ENCODE peak calls at places on chromosomes 5 and 9, in eight cellular contexts. One of them, this sample, is unnamed.
A peak's percentile ranks its signal among the peaks of the same experiment; 100 is the strongest.

GRCh38 chr5:36177715-36178556 is 26.0 kb downstream of the SKP2 start:
- DNase-seq in Peyer's patch: no peak
- DNase-seq in uterus: no peak
- DNase-seq in IMR-90: peak; percentile 65
- DNase-seq in spleen: no peak
- DNase-seq in CD8-positive, alpha-beta T cell: no peak
- DNase-seq in left lung: no peak
- DNase-seq in stomach: no peak
- DNase-seq in this sample: peak; percentile 67

GRCh38 chr5:148014276-148014675 is 49.5 kb upstream of the SPINK5 start:
- DNase-seq in CD8-positive, alpha-beta T cell: no peak
- DNase-seq in uterus: no peak
- DNase-seq in Peyer's patch: no peak
- DNase-seq in IMR-90: no peak
- DNase-seq in left lung: no peak
- DNase-seq in spleen: no peak
- DNase-seq in stomach: no peak
- DNase-seq in this sample: no peak

GRCh38 chr9:79403495-79403894 is 168.3 kb upstream of the TLE4 start:
- DNase-seq in uterus: no peak
- DNase-seq in CD8-positive, alpha-beta T cell: no peak
- DNase-seq in stomach: no peak
- DNase-seq in spleen: no peak
- DNase-seq in IMR-90: no peak
- DNase-seq in Peyer's patch: no peak
- DNase-seq in left lung: no peak
- DNase-seq in this sample: no peak

GRCh38 chr9:91915524-91916266 is 34.3 kb downstream of the ROR2 start:
- DNase-seq in IMR-90: no peak
- DNase-seq in CD8-positive, alpha-beta T cell: no peak
- DNase-seq in spleen: no peak
- DNase-seq in stomach: no peak
- DNase-seq in Peyer's patch: no peak
- DNase-seq in left lung: no peak
- DNase-seq in uterus: no peak
- DNase-seq in this sample: no peak

GRCh38 chr9:35679091-35679490 is 5.4 kb downstream of the CA9 start:
- DNase-seq in left lung: no peak
- DNase-seq in spleen: peak; percentile 46
- DNase-seq in stomach: no peak
- DNase-seq in uterus: no peak
- DNase-seq in CD8-positive, alpha-beta T cell: no peak
- DNase-seq in IMR-90: no peak
- DNase-seq in Peyer's patch: no peak
- DNase-seq in this sample: no peak

GRCh38 chr9:77215874-77216273 is 38.5 kb downstream of the VPS13A start:
- DNase-seq in CD8-positive, alpha-beta T cell: no peak
- DNase-seq in IMR-90: peak; percentile 55
- DNase-seq in Peyer's patch: no peak
- DNase-seq in left lung: no peak
- DNase-seq in uterus: no peak
- DNase-seq in stomach: no peak
- DNase-seq in spleen: no peak
- DNase-seq in this sample: peak; percentile 40

GRCh38 chr9:123157216-123157615 is 111.2 kb downstream of the STRBP start:
- DNase-seq in spleen: no peak
- DNase-seq in IMR-90: peak; percentile 50
- DNase-seq in CD8-positive, alpha-beta T cell: no peak
- DNase-seq in left lung: no peak
- DNase-seq in stomach: no peak
- DNase-seq in Peyer's patch: no peak
- DNase-seq in uterus: no peak
- DNase-seq in this sample: peak; percentile 50

GRCh38 chr9:37241340-37241739 is 121.0 kb downstream of the ZCCHC7 start:
- DNase-seq in IMR-90: no peak
- DNase-seq in left lung: no peak
- DNase-seq in spleen: no peak
- DNase-seq in stomach: no peak
- DNase-seq in Peyer's patch: no peak
- DNase-seq in CD8-positive, alpha-beta T cell: no peak
- DNase-seq in uterus: no peak
- DNase-seq in this sample: no peak

GRCh38 chr5:38445374-38446028 is 110.9 kb downstream of the LIFR start:
- DNase-seq in uterus: peak; percentile 48
- DNase-seq in stomach: no peak
- DNase-seq in spleen: no peak
- DNase-seq in IMR-90: no peak
- DNase-seq in left lung: no peak
- DNase-seq in CD8-positive, alpha-beta T cell: no peak
- DNase-seq in Peyer's patch: no peak
- DNase-seq in this sample: peak; percentile 62

GRCh38 chr9:109182940-109183798 is 16.1 kb upstream of the FRRS1L start:
- DNase-seq in spleen: no peak
- DNase-seq in Peyer's patch: no peak
- DNase-seq in CD8-positive, alpha-beta T cell: no peak
- DNase-seq in stomach: peak; percentile 57
- DNase-seq in IMR-90: peak; percentile 15
- DNase-seq in uterus: no peak
- DNase-seq in left lung: no peak
- DNase-seq in this sample: peak; percentile 33

GRCh38 chr5:6195711-6196358 is 182.5 kb downstream of the MED10 start:
- DNase-seq in spleen: no peak
- DNase-seq in stomach: no peak
- DNase-seq in IMR-90: no peak
- DNase-seq in left lung: no peak
- DNase-seq in uterus: no peak
- DNase-seq in CD8-positive, alpha-beta T cell: no peak
- DNase-seq in Peyer's patch: no peak
- DNase-seq in this sample: no peak

GRCh38 chr9:110217656-110218099 is 9.7 kb upstream of the C9orf152 start:
- DNase-seq in CD8-positive, alpha-beta T cell: no peak
- DNase-seq in Peyer's patch: no peak
- DNase-seq in spleen: no peak
- DNase-seq in uterus: no peak
- DNase-seq in IMR-90: peak; percentile 63
- DNase-seq in left lung: no peak
- DNase-seq in stomach: no peak
- DNase-seq in this sample: peak; percentile 76

GRCh38 chr9:72443855-72444254 is 77.6 kb upstream of the TMC1 start:
- DNase-seq in IMR-90: no peak
- DNase-seq in uterus: no peak
- DNase-seq in left lung: no peak
- DNase-seq in stomach: no peak
- DNase-seq in CD8-positive, alpha-beta T cell: no peak
- DNase-seq in Peyer's patch: no peak
- DNase-seq in spleen: no peak
- DNase-seq in this sample: no peak

GRCh38 chr5:117638581-117638980 is 1064.0 kb upstream of the SEMA6A start:
- DNase-seq in IMR-90: no peak
- DNase-seq in stomach: no peak
- DNase-seq in Peyer's patch: no peak
- DNase-seq in spleen: no peak
- DNase-seq in CD8-positive, alpha-beta T cell: no peak
- DNase-seq in left lung: no peak
- DNase-seq in uterus: no peak
- DNase-seq in this sample: no peak

GRCh38 chr5:87594566-87594965 is 181.8 kb upstream of the CCNH start:
- DNase-seq in Peyer's patch: no peak
- DNase-seq in uterus: no peak
- DNase-seq in CD8-positive, alpha-beta T cell: no peak
- DNase-seq in left lung: no peak
- DNase-seq in IMR-90: no peak
- DNase-seq in spleen: no peak
- DNase-seq in stomach: no peak
- DNase-seq in this sample: no peak

GRCh38 chr5:87599778-87600177 is 187.0 kb upstream of the CCNH start:
- DNase-seq in Peyer's patch: no peak
- DNase-seq in IMR-90: no peak
- DNase-seq in stomach: no peak
- DNase-seq in spleen: no peak
- DNase-seq in uterus: no peak
- DNase-seq in left lung: no peak
- DNase-seq in CD8-positive, alpha-beta T cell: no peak
- DNase-seq in this sample: no peak

GRCh38 chr5:87598460-87598859 is 185.7 kb upstream of the CCNH start:
- DNase-seq in stomach: no peak
- DNase-seq in Peyer's patch: no peak
- DNase-seq in spleen: no peak
- DNase-seq in uterus: no peak
- DNase-seq in CD8-positive, alpha-beta T cell: no peak
- DNase-seq in IMR-90: no peak
- DNase-seq in left lung: no peak
- DNase-seq in this sample: no peak
- H3K4me3 ChIP-seq in stomach: no peak overlapping the region
- H3K4me3 ChIP-seq in Peyer's patch: no peak overlapping the region
- H3K4me3 ChIP-seq in spleen: no peak overlapping the region
- H3K4me3 ChIP-seq in uterus: no peak overlapping the region
- H3K4me3 ChIP-seq in CD8-positive, alpha-beta T cell: no peak overlapping the region
- H3K4me3 ChIP-seq in IMR-90: no peak overlapping the region
- H3K4me3 ChIP-seq in left lung: no peak overlapping the region
- H3K4me3 ChIP-seq in this sample: no peak overlapping the region

GRCh38 chr5:127878174-127878750 is 175.1 kb downstream of the CCDC192 start:
- DNase-seq in stomach: peak; percentile 76
- DNase-seq in uterus: no peak
- DNase-seq in IMR-90: peak; percentile 57
- DNase-seq in Peyer's patch: no peak
- DNase-seq in spleen: no peak
- DNase-seq in left lung: no peak
- DNase-seq in CD8-positive, alpha-beta T cell: no peak
- DNase-seq in this sample: peak; percentile 72
- TF ChIP-seq CTCF in stomach: peak; percentile 53
- TF ChIP-seq CTCF in uterus: no peak
- TF ChIP-seq CTCF in IMR-90: peak; percentile 63
- TF ChIP-seq CTCF in Peyer's patch: peak; percentile 71
- TF ChIP-seq CTCF in spleen: peak; percentile 41
- TF ChIP-seq CTCF in left lung: peak; percentile 30
- TF ChIP-seq CTCF in CD8-positive, alpha-beta T cell: no peak
- TF ChIP-seq CTCF in this sample: peak; percentile 71

GRCh38 chr9:117555964-117556629 is 141.2 kb upstream of the ASTN2 start:
- DNase-seq in left lung: peak; percentile 49
- DNase-seq in IMR-90: no peak
- DNase-seq in CD8-positive, alpha-beta T cell: no peak
- DNase-seq in spleen: no peak
- DNase-seq in stomach: peak; percentile 78
- DNase-seq in uterus: no peak
- DNase-seq in Peyer's patch: no peak
- DNase-seq in this sample: peak; percentile 50
- H3K4me3 ChIP-seq in left lung: no peak overlapping the region
- H3K4me3 ChIP-seq in IMR-90: no peak overlapping the region
- H3K4me3 ChIP-seq in CD8-positive, alpha-beta T cell: no peak overlapping the region
- H3K4me3 ChIP-seq in spleen: no peak overlapping the region
- H3K4me3 ChIP-seq in stomach: no peak overlapping the region
- H3K4me3 ChIP-seq in uterus: no peak overlapping the region
- H3K4me3 ChIP-seq in Peyer's patch: no peak overlapping the region
- H3K4me3 ChIP-seq in this sample: no peak overlapping the region

DNA sequence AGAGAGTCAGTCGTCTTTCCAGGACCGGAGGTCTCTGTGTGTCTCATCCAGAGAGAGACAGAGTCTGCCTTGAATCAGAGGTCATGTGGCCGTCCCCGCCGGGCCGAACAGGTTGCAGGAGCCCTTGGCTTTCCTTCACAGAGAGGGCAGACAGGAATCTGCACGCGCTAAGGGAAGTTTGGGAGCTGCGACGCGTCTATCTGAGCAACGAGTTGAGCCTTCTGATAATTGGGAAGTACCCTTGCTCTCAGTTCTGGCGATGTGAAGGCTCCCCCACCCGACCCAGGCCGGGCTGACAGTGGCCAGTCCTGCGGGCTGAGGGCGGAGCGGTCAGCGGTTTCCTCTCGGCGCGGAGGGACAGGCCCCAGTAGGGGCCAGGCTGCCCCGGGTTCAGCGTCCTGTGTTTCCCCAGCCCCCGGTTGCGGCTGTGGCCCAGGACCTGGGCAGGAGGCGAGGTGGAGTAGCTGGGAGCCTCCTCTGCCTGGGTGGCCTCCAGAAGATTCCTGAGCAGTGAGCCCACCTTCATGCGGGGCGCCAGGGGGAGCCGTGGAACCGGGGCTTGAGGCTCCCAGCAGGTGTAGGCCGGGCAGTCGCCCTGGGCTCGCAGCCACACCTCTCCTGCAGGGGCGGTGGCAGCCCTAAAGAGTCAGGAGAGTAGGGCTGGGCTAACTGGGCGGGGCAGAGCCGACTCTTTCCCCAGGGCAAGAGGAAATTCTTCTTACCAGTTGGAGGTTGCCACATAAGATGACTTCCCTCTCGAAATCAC is 13.8 kb downstream of the NR2F1 start:
- DNase-seq in uterus: no peak
- DNase-seq in CD8-positive, alpha-beta T cell: peak; percentile 41
- DNase-seq in Peyer's patch: no peak
- DNase-seq in stomach: peak; percentile 43
- DNase-seq in IMR-90: no peak
- DNase-seq in spleen: peak; percentile 74
- DNase-seq in left lung: peak; percentile 85
- DNase-seq in this sample: no peak
- TF ChIP-seq CTCF in uterus: no peak
- TF ChIP-seq CTCF in CD8-positive, alpha-beta T cell: no peak
- TF ChIP-seq CTCF in Peyer's patch: no peak
- TF ChIP-seq CTCF in stomach: no peak
- TF ChIP-seq CTCF in IMR-90: no peak
- TF ChIP-seq CTCF in spleen: no peak
- TF ChIP-seq CTCF in left lung: no peak
- TF ChIP-seq CTCF in this sample: no peak

DNA sequence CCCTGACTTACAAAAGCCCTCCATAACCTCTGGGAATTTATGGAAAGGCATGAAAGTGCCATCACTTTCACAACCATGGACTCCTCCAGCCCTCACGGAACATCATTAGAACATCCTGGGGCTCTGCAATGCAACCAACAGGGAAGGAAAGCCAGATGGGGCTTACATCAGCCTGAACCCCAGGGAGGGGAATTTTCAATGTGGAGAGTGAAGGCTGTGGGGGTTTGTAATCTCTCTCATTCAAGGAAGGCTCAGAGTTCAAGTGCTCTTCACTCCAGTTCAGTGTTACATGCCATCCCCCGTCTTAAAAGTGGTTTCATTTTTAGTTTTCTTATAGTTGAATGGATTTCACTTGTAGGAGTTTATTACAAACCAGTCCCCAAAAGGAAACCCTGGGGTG is 5.7 kb downstream of the SPRY4 start:
- DNase-seq in Peyer's patch: no peak
- DNase-seq in left lung: no peak
- DNase-seq in spleen: no peak
- DNase-seq in uterus: no peak
- DNase-seq in CD8-positive, alpha-beta T cell: no peak
- DNase-seq in stomach: no peak
- DNase-seq in IMR-90: no peak
- DNase-seq in this sample: no peak
- H3K4me3 ChIP-seq in Peyer's patch: no peak overlapping the region
- H3K4me3 ChIP-seq in left lung: no peak overlapping the region
- H3K4me3 ChIP-seq in spleen: no peak overlapping the region
- H3K4me3 ChIP-seq in uterus: no peak overlapping the region
- H3K4me3 ChIP-seq in CD8-positive, alpha-beta T cell: no peak overlapping the region
- H3K4me3 ChIP-seq in stomach: no peak overlapping the region
- H3K4me3 ChIP-seq in IMR-90: peak overlapping the region; percentile 6
- H3K4me3 ChIP-seq in this sample: peak overlapping the region; percentile 95

DNA sequence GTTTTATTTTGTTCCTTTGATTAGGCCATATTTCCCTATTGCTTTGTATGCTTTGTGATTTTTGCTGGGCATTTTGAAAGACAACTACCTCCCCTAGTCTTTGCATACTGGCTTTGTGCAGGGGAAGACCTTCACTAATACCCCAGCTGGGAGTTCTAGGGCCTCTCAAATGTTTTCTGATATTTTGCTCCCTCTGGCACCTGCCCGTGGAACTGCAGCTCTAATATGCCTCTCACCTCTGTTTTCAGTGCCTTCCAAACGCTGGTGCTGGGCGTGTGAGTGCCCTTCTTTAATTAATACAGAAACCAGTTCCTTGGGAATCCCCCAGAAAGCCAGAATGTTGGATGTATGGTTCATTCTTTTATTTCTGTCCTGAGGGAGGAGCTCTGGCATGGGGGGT is 204.5 kb downstream of the COMMD10 start:
- DNase-seq in uterus: no peak
- DNase-seq in stomach: no peak
- DNase-seq in Peyer's patch: no peak
- DNase-seq in left lung: no peak
- DNase-seq in CD8-positive, alpha-beta T cell: no peak
- DNase-seq in spleen: no peak
- DNase-seq in IMR-90: no peak
- DNase-seq in this sample: no peak
- TF ChIP-seq CTCF in uterus: no peak
- TF ChIP-seq CTCF in stomach: no peak
- TF ChIP-seq CTCF in Peyer's patch: no peak
- TF ChIP-seq CTCF in left lung: no peak
- TF ChIP-seq CTCF in CD8-positive, alpha-beta T cell: no peak
- TF ChIP-seq CTCF in spleen: no peak
- TF ChIP-seq CTCF in IMR-90: no peak
- TF ChIP-seq CTCF in this sample: peak; percentile 21

This sample was measured in cardiac fibroblast.